ENCODE peak calls at places on chromosome 15, in five cellular contexts. F is SK-N-SH, K is GM23338, W is Panc1, R is mucosa of descending colon. B is an unnamed sample.

GRCh38 chr15:70246623-70247200 is 149.0 kb upstream of the TLE3 start:
- DNase-seq in F (no peak), K (no peak), W (no peak), R (no peak), B (no peak)

GRCh38 chr15:100686021-100686724 is 83.8 kb downstream of the ASB7 start:
- DNase-seq in F (no peak), K (no peak), W (no peak), R (peak; percentile 62), B (no peak)

GRCh38 chr15:71116366-71116765 is 1.1 kb downstream of the THSD4 start:
- DNase-seq in F (no peak), K (peak; percentile 33), W (no peak), R (no peak), B (no peak)

GRCh38 chr15:62856466-62857246 is 185.9 kb upstream of the TPM1 start:
- DNase-seq in F (no peak), K (no peak), W (no peak), R (no peak), B (no peak)

GRCh38 chr15:47674576-47675232 is 42.6 kb upstream of the SEMA6D start:
- DNase-seq in F (no peak), K (no peak), W (no peak), R (no peak), B (no peak)

GRCh38 chr15:81285461-81285860 is 38.5 kb downstream of the STARD5 start:
- DNase-seq in F (no peak), K (no peak), W (no peak), R (no peak), B (no peak)

GRCh38 chr15:62488383-62488782 is 323.3 kb upstream of the C2CD4B start:
- DNase-seq in F (no peak), K (no peak), W (no peak), R (no peak), B (no peak)

GRCh38 chr15:96011109-96011608 is 319.3 kb upstream of the NR2F2 start:
- DNase-seq in F (no peak), K (no peak), W (no peak), R (no peak), B (no peak)

GRCh38 chr15:77504871-77505270 is 84.2 kb downstream of the HMG20A start:
- DNase-seq in F (no peak), K (no peak), W (no peak), R (no peak), B (no peak)

GRCh38 chr15:47184003-47184404 is 533.3 kb upstream of the SEMA6D start:
- DNase-seq in F (peak; percentile 75), K (peak; percentile 74), W (no peak), R (peak; percentile 45), B (peak; percentile 49)

GRCh38 chr15:82530606-82531379 is 9.5 kb downstream of the RPS17 start:
- DNase-seq in F (peak; percentile 82), K (peak; percentile 83), W (peak; percentile 69), R (peak; percentile 69), B (peak; percentile 80)

GRCh38 chr15:89136818-89137772 is 48.8 kb downstream of the ABHD2 start:
- DNase-seq in F (no peak), K (no peak), W (no peak), R (no peak), B (no peak)

GRCh38 chr15:80743189-80743833 is 35.9 kb upstream of the CEMIP start:
- DNase-seq in F (no peak), K (no peak), W (no peak), R (no peak), B (no peak)

GRCh38 chr15:33161209-33161608 is 33.3 kb downstream of the FMN1 start:
- DNase-seq in F (peak; percentile 48), K (no peak), W (no peak), R (no peak), B (peak; percentile 67)

GRCh38 chr15:52171386-52171785 is 19.8 kb downstream of the GNB5 start:
- DNase-seq in F (peak; percentile 19), K (peak; percentile 45), W (no peak), R (no peak), B (no peak)

GRCh38 chr15:90402230-90402629 is 14.2 kb downstream of the IQGAP1 start:
- DNase-seq in F (no peak), K (no peak), W (peak; percentile 75), R (no peak), B (no peak)

GRCh38 chr15:72060687-72061250 is 57.2 kb downstream of the MYO9A start:
- DNase-seq in F (no peak), K (no peak), W (no peak), R (no peak), B (no peak)

GRCh38 chr15:28106294-28107110 is 7.4 kb upstream of the OCA2 start:
- DNase-seq in F (peak; percentile 73), K (peak; percentile 34), W (no peak), R (no peak), B (no peak)

GRCh38 chr15:50083424-50084025 is 35.5 kb downstream of the ATP8B4 start:
- DNase-seq in F (no peak), K (no peak), W (no peak), R (no peak), B (no peak)

GRCh38 chr15:64697911-64698369 is 77.4 kb downstream of the RBPMS2 start:
- DNase-seq in F (no peak), K (no peak), W (no peak), R (no peak), B (no peak)

GRCh38 chr15:67824900-67825879 is at the start of gene SKOR1:
- DNase-seq in F (peak; percentile 65), K (peak; percentile 90), W (no peak), R (no peak), B (no peak)

GRCh38 chr15:78361956-78362506 is 21.9 kb downstream of the CRABP1 start:
- DNase-seq in F (no peak), K (no peak), W (no peak), R (no peak), B (no peak)

GRCh38 chr15:45186771-45187577 is 792 bp downstream of the SHF start:
- DNase-seq in F (peak; percentile 73), K (peak; percentile 74), W (no peak), R (no peak), B (no peak)

DNA sequence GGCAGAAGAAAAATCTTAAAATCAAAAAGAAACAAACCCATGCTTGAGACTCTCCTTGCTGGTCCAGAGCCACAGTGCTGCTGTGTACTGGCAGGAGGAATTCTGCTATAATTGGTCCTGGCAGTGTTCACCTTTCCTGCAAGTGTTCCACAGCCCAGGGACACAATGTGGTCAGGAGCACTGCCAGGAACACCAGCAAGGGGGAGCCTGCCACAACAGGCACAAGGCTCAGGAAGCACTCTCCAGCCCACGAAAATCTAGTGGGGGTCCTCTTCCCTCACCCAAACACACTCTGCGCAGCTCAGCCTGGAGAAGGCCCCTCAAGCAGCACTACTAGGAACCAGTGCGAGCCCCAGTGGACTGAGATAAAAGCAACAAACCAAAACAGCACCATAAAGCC is 92.9 kb downstream of the UBE3A start:
- DNase-seq in F (peak; percentile 19), K (peak; percentile 61), W (no peak), R (no peak), B (peak; percentile 46)
- TF ChIP-seq CTCF in F (no peak), K (peak; percentile 63), W (peak; percentile 40), R (no peak), B (peak; percentile 63)

DNA sequence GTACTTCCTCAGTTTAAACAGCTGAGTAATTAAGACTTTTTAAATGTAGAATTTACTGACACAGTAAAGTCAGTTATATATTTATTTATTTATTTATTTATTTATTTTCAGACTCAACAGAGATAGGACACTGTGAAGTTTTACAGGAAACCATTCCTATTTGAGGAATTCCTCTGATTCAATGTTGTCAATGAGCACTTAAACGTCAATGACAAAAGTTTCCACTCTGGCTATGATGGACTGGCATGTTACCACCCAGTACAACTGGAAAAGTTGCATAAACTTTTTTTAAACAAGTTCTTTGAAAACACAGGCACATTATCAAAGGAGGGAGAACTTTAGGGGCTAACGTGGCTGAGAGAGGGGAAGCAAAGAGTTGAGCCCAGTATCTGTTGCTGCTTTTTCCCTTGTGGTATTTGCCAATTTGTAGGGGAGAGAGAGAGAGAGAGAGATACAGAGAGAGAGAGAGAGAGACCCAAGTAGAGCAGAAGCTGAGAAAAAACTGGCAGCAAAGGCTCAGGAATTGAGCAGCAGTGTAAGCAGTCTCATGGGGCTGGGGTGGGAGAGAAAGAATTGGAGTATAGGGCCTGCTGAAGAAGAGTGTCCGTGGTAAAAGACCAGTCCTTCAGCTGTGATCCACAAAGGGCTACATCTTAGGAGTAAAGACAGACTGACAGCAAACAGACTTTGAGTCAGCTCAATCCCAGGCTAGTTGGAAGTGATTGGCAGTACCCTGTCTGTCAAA is 18.3 kb upstream of the ACTC1 start:
- DNase-seq in F (no peak), K (no peak), W (no peak), R (no peak), B (no peak)
- H3K4me1 ChIP-seq in F (peaks cover 16% of the 10 kb centered on the region), K (no peaks in the 10 kb centered on the region), W (no peaks in the 10 kb centered on the region), R (no peaks in the 10 kb centered on the region), B (peaks cover 30% of the 10 kb centered on the region)

DNA sequence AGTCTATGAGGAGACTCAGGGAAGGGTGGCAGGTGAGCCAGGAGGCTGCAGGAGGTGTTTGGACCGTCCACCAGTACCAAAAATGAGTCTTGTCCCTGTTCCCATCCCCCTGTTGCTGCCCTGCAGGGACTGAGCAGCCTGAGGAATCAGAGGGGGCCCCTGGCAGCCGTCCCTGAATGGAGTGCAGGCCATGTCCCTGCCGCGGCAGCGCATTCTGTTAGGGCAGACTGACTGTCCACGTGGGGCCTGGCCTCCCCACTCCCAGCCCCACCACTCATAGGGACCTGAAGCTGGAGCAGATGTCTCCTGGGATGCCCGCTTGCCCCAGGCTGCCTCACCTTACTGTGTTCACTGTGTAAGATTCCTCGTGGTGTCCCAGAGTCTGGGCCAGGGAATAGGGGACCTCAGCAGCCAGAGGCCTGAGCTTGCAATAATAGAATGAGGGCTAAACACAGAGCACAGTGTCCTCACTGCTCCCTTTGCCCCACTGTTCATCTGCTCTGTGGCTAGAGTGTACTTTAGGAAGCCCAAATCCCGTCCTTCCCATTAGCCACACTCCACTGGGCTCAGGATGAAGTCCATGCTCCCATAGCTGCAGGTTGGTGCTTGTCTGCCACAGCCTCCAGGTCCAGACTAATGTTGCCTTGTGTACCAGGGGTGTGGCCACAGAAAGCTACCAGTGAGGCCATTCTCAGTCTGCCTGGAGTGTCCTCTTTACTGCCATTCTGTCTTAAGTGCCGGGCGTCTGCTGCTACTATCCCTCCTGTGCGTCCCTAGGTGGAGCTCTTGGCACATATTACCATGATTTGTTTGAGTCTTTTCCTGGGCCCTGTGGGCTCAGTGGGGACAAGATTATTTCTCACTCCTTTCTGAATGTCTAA is 63.2 kb downstream of the HCN4 start:
- DNase-seq in F (peak; percentile 79), K (peak; percentile 89), W (peak; percentile 41), R (no peak), B (peak; percentile 69)
- TF ChIP-seq CTCF in F (peak; percentile 62), K (peak; percentile 95), W (peak; percentile 85), R (no peak), B (peak; percentile 86)

GRCh38 chr15:98903377-98904018 is 104.1 kb downstream of the PGPEP1L start:
- DNase-seq in F (no peak), K (no peak), W (no peak), R (no peak), B (no peak)
- H3K4me1 ChIP-seq in F (peaks cover 24% of the 10 kb centered on the region), K (peaks cover 30% of the 10 kb centered on the region), W (peaks cover 52% of the 10 kb centered on the region), R (no peaks in the 10 kb centered on the region), B (peaks cover 26% of the 10 kb centered on the region)

GRCh38 chr15:29596266-29596665 is 226.0 kb downstream of the TJP1 start:
- DNase-seq in F (no peak), K (peak; percentile 53), W (no peak), R (no peak), B (no peak)
- TF ChIP-seq CTCF in F (peak; percentile 49), K (peak; percentile 46), W (peak; percentile 31), R (no peak), B (peak; percentile 8)

B was measured in BE2C.